ENCODE peak calls at places on chromosomes 13 and 19, in six cellular contexts. R is CD8-positive, alpha-beta T cell; U is ascending aorta; D is AG10803; K is OCI-LY7; V is fibroblast of lung. E is an unnamed sample.

GRCh38 chr13:44229371-44230030 is 144.1 kb upstream of the SERP2 start:
- DNase-seq in R (no peak), V (no peak), K (no peak), U (no peak), D (no peak), E (no peak)

GRCh38 chr13:50129065-50129922 is 114.0 kb downstream of the KCNRG start:
- DNase-seq in D (no peak), U (no peak), V (no peak), R (no peak), K (peak), E (no peak)

GRCh38 chr13:107554355-107554905 is 660.9 kb downstream of the LIG4 start:
- DNase-seq in V (no peak), R (no peak), K (no peak), D (no peak), U (no peak), E (no peak)

GRCh38 chr13:43348397-43348796 is 325.0 kb downstream of the DNAJC15 start:
- DNase-seq in V (peak), U (no peak), R (no peak), D (no peak), K (no peak), E (no peak)

GRCh38 chr19:19591133-19591825 is 27.2 kb downstream of the PBX4 start:
- DNase-seq in R (peak), D (peak), U (peak), V (peak), K (no peak), E (no peak)

GRCh38 chr19:15199652-15200574 is 882 bp downstream of the NOTCH3 start:
- DNase-seq in D (peak), V (peak), K (no peak), U (no peak), R (no peak), E (no peak)

GRCh38 chr19:33678796-33679195 is 57.0 kb downstream of the CHST8 start:
- DNase-seq in D (no peak), U (peak), R (no peak), K (no peak), V (no peak), E (no peak)

GRCh38 chr19:48480151-48480475 is 10.9 kb downstream of the CYTH2 start:
- DNase-seq in U (peak), R (peak), K (no peak), D (peak), V (no peak), E (peak)

GRCh38 chr19:18644144-18645034 is 7.6 kb downstream of the KLHL26 start:
- DNase-seq in K (peak), U (no peak), D (no peak), V (peak), R (no peak), E (no peak)

GRCh38 chr19:10861118-10861651 is 10.2 kb upstream of the CARM1 start:
- DNase-seq in R (no peak), V (no peak), K (peak), D (peak), U (no peak), E (no peak)

GRCh38 chr19:17289489-17289888 is 7.8 kb downstream of the ANKLE1 start:
- DNase-seq in V (peak), U (no peak), R (no peak), D (peak), K (peak), E (no peak)

GRCh38 chr19:30557927-30558557 is 185.9 kb downstream of the ZNF536 start:
- DNase-seq in U (no peak), R (no peak), D (no peak), K (no peak), V (no peak), E (no peak)

GRCh38 chr13:59490651-59491050 is 673.1 kb downstream of the DIAPH3 start:
- DNase-seq in R (no peak), K (no peak), U (no peak), D (no peak), V (no peak), E (no peak)

GRCh38 chr19:5434351-5434917 is 20.8 kb upstream of the ZNRF4 start:
- DNase-seq in D (no peak), K (no peak), R (no peak), U (no peak), V (peak), E (no peak)

GRCh38 chr13:42864952-42865634 is 83.7 kb downstream of the FAM216B start:
- DNase-seq in U (no peak), R (no peak), K (no peak), D (no peak), V (no peak), E (no peak)

GRCh38 chr13:44780586-44781280 is 204.6 kb upstream of the TSC22D1 start:
- DNase-seq in K (no peak), U (no peak), D (no peak), R (no peak), V (no peak), E (no peak)

GRCh38 chr13:30126903-30127428 is 180.4 kb downstream of the KATNAL1 start:
- DNase-seq in V (peak), D (peak), U (no peak), R (no peak), K (no peak), E (no peak)

GRCh38 chr13:32840840-32841713 is 175.1 kb upstream of the KL start:
- DNase-seq in V (peak), D (no peak), U (no peak), K (no peak), R (no peak), E (no peak)

GRCh38 chr13:45933203-45934014 is 81.9 kb upstream of the SIAH3 start:
- DNase-seq in D (no peak), R (no peak), U (no peak), K (no peak), V (no peak), E (no peak)

GRCh38 chr13:93066187-93066586 is 160.4 kb upstream of the GPC6 start:
- DNase-seq in R (no peak), U (no peak), D (peak), V (peak), K (no peak), E (no peak)

GRCh38 chr13:112442483-112443090 is 66.4 kb downstream of the SPACA7 start:
- DNase-seq in D (no peak), V (no peak), U (no peak), R (no peak), K (no peak), E (no peak)

GRCh38 chr19:29843180-29844051 is 31.6 kb downstream of the CCNE1 start:
- DNase-seq in R (no peak), D (no peak), V (no peak), U (no peak), K (no peak), E (peak)

GRCh38 chr13:38952827-38953226 is 37.8 kb downstream of the STOML3 start:
- DNase-seq in R (no peak), D (no peak), V (no peak), K (no peak), U (no peak), E (no peak)

GRCh38 chr19:37551123-37551993 is 43.2 kb downstream of the ZNF571 start:
- DNase-seq in R (peak), V (peak), D (peak), K (no peak), U (no peak), E (no peak)

GRCh38 chr13:94731028-94731427 is 18.7 kb upstream of the SOX21 start:
- DNase-seq in V (no peak), U (no peak), K (no peak), D (no peak), R (no peak), E (no peak)

GRCh38 chr19:18675779-18676178 is 7.7 kb upstream of the CRTC1 start:
- DNase-seq in K (peak), U (no peak), V (no peak), D (no peak), R (no peak), E (no peak)

GRCh38 chr19:30516586-30516985 is 144.4 kb downstream of the ZNF536 start:
- DNase-seq in D (peak), R (no peak), K (no peak), U (no peak), V (no peak), E (peak)

GRCh38 chr13:105778196-105778595 is 757.3 kb downstream of the EFNB2 start:
- DNase-seq in U (no peak), R (no peak), K (no peak), V (peak), D (no peak), E (no peak)

GRCh38 chr19:54137913-54138776 is 583 bp downstream of the CNOT3 start:
- DNase-seq in V (no peak), D (no peak), K (peak), R (no peak), U (no peak), E (peak)
- TF ChIP-seq CTCF in V (no peak), D (no peak), K (no peak), R (peak), U (no peak), E (no peak)

GRCh38 chr19:53775524-53775923 is 48.6 kb downstream of the NLRP12 start:
- DNase-seq in K (no peak), D (no peak), U (no peak), R (no peak), V (no peak), E (no peak)
- H3K4me3 ChIP-seq in K (no peak), D (no peak), U (no peak), R (no peak), V (no peak), E (no peak)

GRCh38 chr13:20353973-20354372 is 121.9 kb upstream of the GJB6 start:
- DNase-seq in K (no peak), D (peak), R (no peak), V (peak), U (no peak), E (no peak)
- TF ChIP-seq CTCF in K (no peak), D (peak), R (no peak), V (peak), U (no peak), E (no peak)

GRCh38 chr19:1505991-1506881 is 6.6 kb downstream of the ADAMTSL5 start:
- DNase-seq in K (no peak), V (no peak), D (no peak), R (no peak), U (no peak), E (no peak)

GRCh38 chr19:1509589-1510441 is 3.0 kb downstream of the ADAMTSL5 start:
- DNase-seq in K (no peak), U (no peak), V (no peak), D (no peak), R (no peak), E (no peak)

GRCh38 chr19:1507192-1507660 is 5.6 kb downstream of the ADAMTSL5 start:
- DNase-seq in K (no peak), R (no peak), V (no peak), U (no peak), D (no peak), E (no peak)

GRCh38 chr19:1508507-1508856 is 4.3 kb downstream of the ADAMTSL5 start:
- DNase-seq in K (no peak), D (no peak), V (no peak), U (no peak), R (no peak), E (no peak)

DNA sequence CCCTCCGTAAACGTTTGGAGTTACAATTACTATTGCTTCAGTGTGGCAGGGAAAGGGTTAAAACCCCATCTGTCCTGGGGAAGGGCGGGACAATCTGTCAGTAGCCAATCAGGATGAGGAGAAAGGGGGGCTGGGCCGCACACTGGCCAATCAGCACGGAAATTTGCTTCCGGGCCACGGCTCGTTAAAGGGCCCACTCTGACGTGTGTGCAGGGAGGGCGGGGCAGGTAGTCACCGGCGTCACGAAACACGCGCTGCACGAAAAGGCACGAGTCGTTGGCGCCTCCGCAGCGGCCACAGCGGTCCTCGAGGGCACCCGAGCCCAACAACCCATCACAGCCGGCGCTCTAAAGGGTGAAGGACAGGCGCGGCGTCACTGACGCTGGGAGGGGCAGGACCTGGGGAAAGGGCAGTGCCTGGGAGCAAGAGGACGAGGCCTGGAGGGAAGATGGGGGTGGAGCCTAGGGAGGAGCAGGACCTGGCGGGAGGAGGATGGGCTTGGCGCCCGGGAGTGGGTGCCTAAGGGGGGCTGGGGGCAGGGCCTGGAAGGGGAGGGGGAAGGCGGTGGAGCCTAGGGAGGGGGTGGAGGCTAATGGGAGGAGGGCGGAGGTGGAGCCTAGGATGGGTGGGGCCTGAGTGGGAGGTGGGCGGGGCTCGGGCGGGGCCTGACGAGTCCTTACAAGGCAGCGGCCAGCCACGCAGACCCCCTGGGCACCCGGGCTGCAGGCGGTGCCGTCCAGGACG is 4.9 kb downstream of the ADAMTSL5 start:
- DNase-seq in V (peak), R (peak), U (peak), D (peak), K (peak), E (peak)
- H3K4me3 ChIP-seq in V (peak), R (peak), U (peak), D (peak), K (peak), E (no peak)

GRCh38 chr19:52464798-52465470 is 11.6 kb downstream of the ZNF578 start:
- DNase-seq in D (no peak), R (no peak), K (no peak), V (no peak), U (no peak), E (no peak)
- TF ChIP-seq CTCF in D (no peak), R (no peak), K (peak), V (no peak), U (no peak), E (no peak)

DNA sequence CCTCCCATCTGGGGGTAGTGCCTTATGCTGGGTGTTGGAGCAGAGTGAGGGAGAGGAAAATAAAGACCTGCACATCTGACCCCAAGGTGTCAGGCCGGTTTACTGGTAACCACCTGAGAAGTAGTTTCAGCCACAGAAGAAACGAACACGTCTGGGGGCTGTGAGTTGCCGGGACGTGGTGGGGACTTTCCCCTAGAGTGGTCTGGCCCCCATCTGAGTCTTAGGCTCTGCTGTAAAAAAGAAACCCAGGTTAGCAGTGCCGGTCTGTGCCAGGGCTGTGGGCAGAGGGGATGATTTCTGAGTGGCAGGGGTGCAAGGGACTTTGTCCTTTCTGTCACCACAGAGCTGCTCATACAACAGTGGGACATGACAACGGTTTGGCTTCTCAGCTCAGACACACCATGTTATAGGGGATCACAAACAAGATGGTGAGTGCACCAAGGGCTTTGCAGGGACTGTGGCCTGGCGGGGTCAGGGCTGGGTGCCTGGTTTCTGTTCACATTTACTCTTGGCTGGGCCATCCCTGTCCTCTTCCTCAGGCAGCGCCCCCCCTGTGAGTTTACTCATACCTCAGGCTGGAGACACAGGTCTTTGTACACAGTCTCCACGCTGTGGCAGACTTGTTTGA is 9.0 kb downstream of the GCDH start:
- DNase-seq in U (no peak), R (no peak), V (no peak), D (no peak), K (no peak), E (no peak)
- H3K4me3 ChIP-seq in U (no peak), R (no peak), V (no peak), D (no peak), K (no peak), E (no peak)

DNA sequence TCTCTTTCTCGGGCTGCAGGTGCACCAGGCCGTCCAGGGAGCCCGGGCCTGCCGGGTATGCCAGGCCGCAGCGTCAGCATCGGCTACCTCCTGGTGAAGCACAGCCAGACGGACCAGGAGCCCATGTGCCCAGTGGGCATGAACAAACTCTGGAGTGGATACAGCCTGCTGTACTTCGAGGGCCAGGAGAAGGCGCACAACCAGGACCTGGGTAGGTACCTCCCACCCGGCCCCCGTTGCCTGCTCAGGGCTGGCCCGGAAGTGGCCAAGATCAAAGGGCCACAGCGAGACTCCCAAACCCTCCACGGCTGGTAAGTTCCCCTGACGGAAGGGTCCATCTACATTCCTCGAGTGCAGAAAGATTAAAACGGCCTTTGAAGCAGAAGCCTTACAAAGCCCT is 55.1 kb downstream of the RAB20 start:
- DNase-seq in D (no peak), V (no peak), R (no peak), U (no peak), K (no peak), E (no peak)
- TF ChIP-seq CTCF in D (no peak), V (no peak), R (no peak), U (no peak), K (no peak), E (no peak)

GRCh38 chr19:35041548-35042055 is at the start of gene HPN:
- DNase-seq in V (no peak), K (no peak), U (no peak), R (no peak), D (no peak), E (no peak)
- H3K4me3 ChIP-seq in V (no peak), K (no peak), U (no peak), R (peak), D (no peak), E (no peak)

DNA sequence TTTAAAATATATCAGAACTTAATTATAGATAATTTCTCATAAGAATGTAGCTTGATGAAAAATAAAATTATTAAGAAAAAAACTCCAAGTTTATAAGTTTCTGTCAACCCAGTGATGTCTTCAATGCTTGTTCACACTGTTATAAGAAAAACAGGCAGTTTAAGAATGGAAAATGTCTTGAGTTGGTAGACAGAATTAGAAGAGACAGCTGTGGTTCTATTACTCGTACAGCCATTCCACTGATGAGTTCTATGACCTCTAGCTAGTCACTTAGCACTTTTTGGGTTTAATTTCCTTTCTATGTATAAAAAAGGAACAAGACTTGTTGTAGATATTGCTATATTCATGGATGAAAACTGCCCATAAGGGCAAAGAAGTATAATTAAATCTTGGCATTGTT is 1013.1 kb upstream of the ATXN8OS start:
- DNase-seq in V (no peak), K (no peak), U (no peak), R (no peak), D (no peak), E (no peak)
- TF ChIP-seq CTCF in V (no peak), K (no peak), U (no peak), R (no peak), D (no peak), E (no peak)